ENCODE peak calls at places on chromosome 15, in six cellular contexts. Y, T, Q, J, B and L are unnamed samples.

GRCh38 chr15:70535071-70535954 is 228.0 kb downstream of the UACA start:
- DNase-seq in Q (no peak), B (no peak), J (no peak), Y (no peak), T (peak), L (no peak)

GRCh38 chr15:93159892-93160398 is 70.9 kb upstream of the RGMA start:
- DNase-seq in B (no peak), Y (no peak), J (no peak), Q (no peak), T (no peak), L (no peak)

GRCh38 chr15:89051875-89052274 is 36.4 kb upstream of the ABHD2 start:
- DNase-seq in Q (no peak), T (no peak), B (peak), Y (peak), J (no peak), L (peak)

GRCh38 chr15:74227968-74228722 is 8.0 kb upstream of the CCDC33 start:
- DNase-seq in B (no peak), J (no peak), T (no peak), Q (no peak), Y (peak), L (peak)

GRCh38 chr15:79432345-79433311 is 492 bp downstream of the MINAR1 start:
- DNase-seq in B (no peak), Q (peak), J (no peak), Y (no peak), T (no peak), L (no peak)

GRCh38 chr15:31342781-31343626 is 16.4 kb downstream of the KLF13 start:
- DNase-seq in J (no peak), B (no peak), Q (no peak), T (no peak), Y (no peak), L (no peak)

GRCh38 chr15:33866101-33866737 is 102.1 kb upstream of the CHRM5 start:
- DNase-seq in T (no peak), Y (no peak), B (no peak), J (no peak), Q (no peak), L (no peak)

GRCh38 chr15:34001536-34001935 is 33.2 kb downstream of the CHRM5 start:
- DNase-seq in Y (no peak), J (no peak), B (no peak), Q (no peak), T (no peak), L (peak)

GRCh38 chr15:25661898-25662297 is 201.2 kb downstream of the ATP10A start:
- DNase-seq in B (no peak), Q (no peak), Y (no peak), T (no peak), J (no peak), L (no peak)

GRCh38 chr15:42329992-42330391 is 29.3 kb upstream of the CAPN3 start:
- DNase-seq in T (no peak), J (no peak), Y (no peak), Q (no peak), B (no peak), L (no peak)

GRCh38 chr15:31228980-31229826 is 97.4 kb upstream of the KLF13 start:
- DNase-seq in J (no peak), Q (no peak), T (no peak), Y (no peak), B (no peak), L (no peak)

GRCh38 chr15:48191574-48192225 is at the start of gene CTXN2:
- DNase-seq in T (no peak), Y (no peak), B (peak), Q (no peak), J (no peak), L (no peak)

GRCh38 chr15:49468440-49468839 is 45.4 kb downstream of the FGF7 start:
- DNase-seq in Q (no peak), J (no peak), B (no peak), Y (no peak), T (no peak), L (peak)

GRCh38 chr15:60004019-60004845 is at the start of gene FOXB1:
- DNase-seq in T (no peak), J (no peak), Y (no peak), B (no peak), Q (no peak), L (no peak)

GRCh38 chr15:45435124-45435903 is 57.0 kb upstream of the GATM start:
- DNase-seq in J (no peak), Y (no peak), T (no peak), Q (no peak), B (no peak), L (no peak)

GRCh38 chr15:81038975-81039607 is 38.4 kb downstream of the TLNRD1 start:
- DNase-seq in J (no peak), T (peak), Q (no peak), B (no peak), Y (peak), L (peak)

GRCh38 chr15:68678746-68679145 is 100.0 kb downstream of the CORO2B start:
- DNase-seq in Y (no peak), T (no peak), J (no peak), B (no peak), Q (peak), L (no peak)

GRCh38 chr15:68614621-68615035 is 35.8 kb downstream of the CORO2B start:
- DNase-seq in Y (peak), B (no peak), T (no peak), J (no peak), Q (no peak), L (peak)

GRCh38 chr15:34942363-34942762 is 27.2 kb downstream of the AQR start:
- DNase-seq in J (no peak), B (peak), Y (peak), Q (no peak), T (no peak), L (peak)

GRCh38 chr15:69305204-69305931 is 6.7 kb downstream of the PAQR5 start:
- DNase-seq in Q (no peak), Y (peak), B (peak), J (no peak), T (no peak), L (peak)

GRCh38 chr15:31160297-31160696 is 58.8 kb upstream of the TRPM1 start:
- DNase-seq in Q (no peak), T (no peak), B (no peak), Y (no peak), J (no peak), L (no peak)

GRCh38 chr15:62503451-62503850 is 338.4 kb upstream of the C2CD4B start:
- DNase-seq in J (no peak), Q (no peak), T (no peak), B (no peak), Y (peak), L (peak)